ENCODE peak calls at places on chromosomes 3 and 15, in four cellular contexts. One of them, this sample, is unnamed.

GRCh38 chr3:126663750-126664149 is 8.8 kb upstream of the TXNRD3 start:
- DNase-seq in endothelial cell of umbilical vein: no peak
- DNase-seq in H1: no peak
- DNase-seq in stomach: no peak
- DNase-seq in this sample: no peak

GRCh38 chr3:117853923-117854322 is 1144.3 kb downstream of the TUSC7 start:
- DNase-seq in endothelial cell of umbilical vein: peak; percentile 32
- DNase-seq in stomach: no peak
- DNase-seq in H1: no peak
- DNase-seq in this sample: no peak

GRCh38 chr15:29920515-29920914 is 98.2 kb upstream of the TJP1 start:
- DNase-seq in endothelial cell of umbilical vein: no peak
- DNase-seq in stomach: peak; percentile 60
- DNase-seq in H1: no peak
- DNase-seq in this sample: no peak

GRCh38 chr3:50169232-50169631 is 14.1 kb downstream of the SEMA3F start:
- DNase-seq in H1: no peak
- DNase-seq in stomach: no peak
- DNase-seq in endothelial cell of umbilical vein: no peak
- DNase-seq in this sample: no peak

GRCh38 chr15:89845305-89845893 is 30.7 kb upstream of the ANPEP start:
- DNase-seq in stomach: no peak
- DNase-seq in H1: no peak
- DNase-seq in endothelial cell of umbilical vein: peak; percentile 82
- DNase-seq in this sample: no peak

GRCh38 chr15:36644156-36644896 is 64.9 kb downstream of the CDIN1 start:
- DNase-seq in H1: no peak
- DNase-seq in stomach: no peak
- DNase-seq in endothelial cell of umbilical vein: no peak
- DNase-seq in this sample: no peak

GRCh38 chr3:179093807-179094206 is 22.2 kb upstream of the ZMAT3 start:
- DNase-seq in endothelial cell of umbilical vein: no peak
- DNase-seq in stomach: no peak
- DNase-seq in H1: no peak
- DNase-seq in this sample: no peak

GRCh38 chr3:46539443-46540005 is 26.6 kb downstream of the LRRC2 start:
- DNase-seq in endothelial cell of umbilical vein: no peak
- DNase-seq in stomach: no peak
- DNase-seq in H1: no peak
- DNase-seq in this sample: peak; percentile 44

GRCh38 chr3:149638401-149639092 is 19.3 kb downstream of the WWTR1 start:
- DNase-seq in endothelial cell of umbilical vein: no peak
- DNase-seq in stomach: no peak
- DNase-seq in H1: no peak
- DNase-seq in this sample: no peak

GRCh38 chr3:101414121-101414520 is 93.7 kb upstream of the IMPG2 start:
- DNase-seq in H1: no peak
- DNase-seq in endothelial cell of umbilical vein: no peak
- DNase-seq in stomach: no peak
- DNase-seq in this sample: no peak

GRCh38 chr3:17055374-17056276 is 170.9 kb downstream of the PLCL2 start:
- DNase-seq in endothelial cell of umbilical vein: no peak
- DNase-seq in H1: no peak
- DNase-seq in stomach: no peak
- DNase-seq in this sample: peak; percentile 91

GRCh38 chr3:160870327-160870726 is 114.3 kb downstream of the PPM1L start:
- DNase-seq in stomach: no peak
- DNase-seq in endothelial cell of umbilical vein: no peak
- DNase-seq in H1: no peak
- DNase-seq in this sample: no peak
- H3K4me3 ChIP-seq in stomach: no peak overlapping the region
- H3K4me3 ChIP-seq in endothelial cell of umbilical vein: no peak overlapping the region
- H3K4me3 ChIP-seq in H1: no peak overlapping the region
- H3K4me3 ChIP-seq in this sample: no peak overlapping the region

DNA sequence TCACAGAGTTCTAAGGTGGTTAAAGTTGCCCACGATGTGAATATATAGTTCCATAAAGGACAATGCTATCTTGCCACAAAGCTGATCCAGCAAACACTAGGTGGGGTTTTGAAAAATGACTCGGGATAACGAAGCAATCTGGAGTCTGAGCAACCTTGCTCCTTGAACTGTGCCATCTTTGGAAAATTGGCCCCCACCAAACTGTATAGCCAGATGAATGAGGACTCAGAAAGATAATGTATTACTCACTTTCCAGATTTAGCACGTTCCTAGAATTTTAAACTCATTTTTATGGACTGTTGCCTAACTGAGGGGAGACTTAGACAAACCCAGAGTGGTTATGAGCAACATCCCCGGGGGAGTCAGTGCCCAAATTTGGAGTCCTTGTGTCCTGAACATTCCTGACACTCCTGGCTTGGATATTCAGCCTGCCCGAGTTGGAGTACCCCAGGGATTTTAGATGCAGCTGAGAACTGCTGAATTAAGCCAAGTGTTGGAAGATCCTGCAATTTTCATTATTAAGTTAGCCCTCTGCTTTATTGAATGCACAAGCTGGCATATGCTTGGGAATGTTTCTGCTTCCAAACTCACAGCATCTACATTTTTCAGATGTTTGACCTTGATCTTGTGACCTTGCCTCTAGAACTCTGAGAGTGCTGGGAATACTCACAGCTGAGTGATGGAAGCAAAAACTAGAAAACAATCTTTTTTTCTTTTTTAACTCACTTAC is 8.8 kb upstream of the MAGI1 start:
- DNase-seq in endothelial cell of umbilical vein: peak; percentile 49
- DNase-seq in stomach: no peak
- DNase-seq in H1: no peak
- DNase-seq in this sample: no peak
- TF ChIP-seq CTCF in endothelial cell of umbilical vein: no peak
- TF ChIP-seq CTCF in stomach: no peak
- TF ChIP-seq CTCF in H1: no peak
- TF ChIP-seq CTCF in this sample: no peak

GRCh38 chr3:158846803-158847465 is 45.1 kb downstream of the MFSD1 start:
- DNase-seq in H1: no peak
- DNase-seq in endothelial cell of umbilical vein: no peak
- DNase-seq in stomach: no peak
- DNase-seq in this sample: peak; percentile 65

GRCh38 chr3:158849747-158850146 is 47.9 kb downstream of the MFSD1 start:
- DNase-seq in H1: no peak
- DNase-seq in stomach: no peak
- DNase-seq in endothelial cell of umbilical vein: no peak
- DNase-seq in this sample: no peak

GRCh38 chr3:158847885-158848284 is 46.0 kb downstream of the MFSD1 start:
- DNase-seq in endothelial cell of umbilical vein: no peak
- DNase-seq in stomach: no peak
- DNase-seq in H1: no peak
- DNase-seq in this sample: no peak

GRCh38 chr3:158845748-158846350 is 44.0 kb downstream of the MFSD1 start:
- DNase-seq in H1: no peak
- DNase-seq in endothelial cell of umbilical vein: peak; percentile 30
- DNase-seq in stomach: no peak
- DNase-seq in this sample: peak; percentile 70

DNA sequence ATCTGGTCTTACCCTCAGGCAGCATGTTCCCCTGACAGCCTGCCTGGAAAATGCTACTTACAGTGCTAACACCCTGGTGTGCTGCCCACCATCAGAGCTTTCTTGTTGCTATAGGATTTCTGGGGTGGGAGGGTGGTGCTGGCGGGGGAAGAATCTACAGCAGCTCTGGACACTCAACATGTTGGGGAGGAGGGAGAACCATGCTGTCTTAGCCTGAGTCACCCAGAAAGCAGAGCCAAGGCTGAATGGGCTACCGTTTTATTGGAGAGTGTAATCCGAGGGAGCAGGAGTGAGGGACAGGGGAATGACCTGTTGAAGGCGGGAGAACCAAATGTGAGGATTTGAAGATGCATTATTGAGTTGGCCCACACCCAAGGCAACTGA is 45.6 kb downstream of the MFSD1 start:
- DNase-seq in H1: no peak
- DNase-seq in stomach: no peak
- DNase-seq in endothelial cell of umbilical vein: no peak
- DNase-seq in this sample: peak; percentile 25
- H3K4me3 ChIP-seq in H1: no peak overlapping the region
- H3K4me3 ChIP-seq in stomach: no peak overlapping the region
- H3K4me3 ChIP-seq in endothelial cell of umbilical vein: no peak overlapping the region
- H3K4me3 ChIP-seq in this sample: peak overlapping the region; percentile 24

GRCh38 chr3:26621176-26621575 is 1.4 kb upstream of the LRRC3B start:
- DNase-seq in stomach: no peak
- DNase-seq in H1: no peak
- DNase-seq in endothelial cell of umbilical vein: no peak
- DNase-seq in this sample: no peak

GRCh38 chr3:26621891-26622633 is 510 bp upstream of the LRRC3B start:
- DNase-seq in H1: no peak
- DNase-seq in stomach: no peak
- DNase-seq in endothelial cell of umbilical vein: no peak
- DNase-seq in this sample: no peak

GRCh38 chr3:26623409-26624208 is 1.0 kb downstream of the LRRC3B start:
- DNase-seq in stomach: no peak
- DNase-seq in H1: no peak
- DNase-seq in endothelial cell of umbilical vein: no peak
- DNase-seq in this sample: no peak

GRCh38 chr3:26624209-26624775 is 1.7 kb downstream of the LRRC3B start:
- DNase-seq in H1: peak; percentile 79
- DNase-seq in stomach: no peak
- DNase-seq in endothelial cell of umbilical vein: no peak
- DNase-seq in this sample: no peak

DNA sequence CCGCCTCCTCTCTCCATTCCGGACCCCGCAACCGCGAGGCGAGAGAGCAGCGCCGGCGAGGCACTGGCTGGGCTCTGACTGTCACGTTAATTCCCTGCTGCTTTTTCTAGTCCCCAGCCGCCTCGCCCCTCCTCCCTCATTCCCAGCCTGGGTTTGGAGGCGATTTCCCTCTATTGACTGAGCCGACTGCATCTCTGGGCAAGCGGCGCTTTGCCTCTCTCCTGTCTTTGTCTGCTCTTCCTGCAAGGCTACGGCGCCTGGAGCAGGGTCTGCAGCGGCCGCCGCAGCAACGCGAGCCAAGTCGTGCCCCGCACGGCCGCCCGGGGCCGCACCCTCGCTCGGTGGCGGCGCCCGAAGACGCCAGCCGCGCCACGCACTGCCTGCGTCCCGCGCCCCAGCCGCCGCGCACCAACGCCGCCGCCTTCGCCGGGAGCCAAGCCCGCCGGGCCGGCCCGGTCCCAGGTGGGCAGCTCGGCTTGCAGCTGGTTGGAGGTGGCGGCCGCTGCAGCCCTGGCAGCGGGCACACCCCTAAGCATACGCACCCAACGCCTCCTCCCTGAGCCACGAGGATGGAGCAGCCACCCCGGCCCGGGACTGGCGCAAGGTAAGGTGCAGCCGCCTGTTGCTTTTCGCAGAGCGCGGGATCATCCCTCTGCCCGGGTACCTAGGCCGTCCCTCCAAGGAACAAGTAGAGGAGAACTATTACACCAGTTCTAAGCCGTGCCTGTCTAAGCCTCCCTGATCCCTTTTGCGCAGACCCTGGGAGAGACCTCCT is at the start of gene LRRC3B:
- DNase-seq in endothelial cell of umbilical vein: no peak
- DNase-seq in H1: peak; percentile 78
- DNase-seq in stomach: no peak
- DNase-seq in this sample: no peak
- TF ChIP-seq CTCF in endothelial cell of umbilical vein: no peak
- TF ChIP-seq CTCF in H1: no peak
- TF ChIP-seq CTCF in stomach: no peak
- TF ChIP-seq CTCF in this sample: no peak

GRCh38 chr3:183555541-183556081 is at the start of gene KLHL6:
- DNase-seq in stomach: peak; percentile 40
- DNase-seq in endothelial cell of umbilical vein: peak; percentile 94
- DNase-seq in H1: no peak
- DNase-seq in this sample: peak; percentile 89
- H3K4me3 ChIP-seq in stomach: peak within 1 kb of the TSS; percentile 7
- H3K4me3 ChIP-seq in endothelial cell of umbilical vein: peak within 1 kb of the TSS; percentile 75
- H3K4me3 ChIP-seq in H1: no peak within 1 kb of the TSS
- H3K4me3 ChIP-seq in this sample: peak within 1 kb of the TSS; percentile 54

GRCh38 chr3:135078283-135078682 is 283.2 kb downstream of the EPHB1 start:
- DNase-seq in endothelial cell of umbilical vein: no peak
- DNase-seq in stomach: no peak
- DNase-seq in H1: no peak
- DNase-seq in this sample: no peak
- TF ChIP-seq CTCF in endothelial cell of umbilical vein: no peak
- TF ChIP-seq CTCF in stomach: no peak
- TF ChIP-seq CTCF in H1: peak; percentile 44
- TF ChIP-seq CTCF in this sample: no peak

DNA sequence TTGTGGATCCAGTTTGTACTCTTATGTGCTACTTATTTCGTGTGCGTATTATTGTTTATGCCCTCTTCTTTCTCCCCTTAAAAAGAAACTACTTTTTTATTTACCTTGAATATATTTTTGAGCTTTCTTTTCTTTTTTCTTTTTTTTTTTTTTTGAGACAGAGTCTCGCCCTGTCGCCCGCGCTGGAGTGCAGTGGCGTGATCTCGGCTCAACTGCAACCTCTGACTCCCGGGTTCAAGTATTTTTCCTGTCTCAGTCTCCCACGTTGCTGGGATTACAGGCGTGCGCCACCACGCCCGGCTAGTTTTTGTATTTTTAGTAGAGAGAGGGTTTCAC is 1.5 kb downstream of the SLC25A38 start:
- DNase-seq in stomach: no peak
- DNase-seq in endothelial cell of umbilical vein: no peak
- DNase-seq in H1: no peak
- DNase-seq in this sample: no peak
- H3K4me3 ChIP-seq in stomach: peak overlapping the region; percentile 82
- H3K4me3 ChIP-seq in endothelial cell of umbilical vein: peak overlapping the region; percentile 39
- H3K4me3 ChIP-seq in H1: peak overlapping the region; percentile 68
- H3K4me3 ChIP-seq in this sample: peak overlapping the region; percentile 98